ENCODE peak calls at places on chromosomes 1 and 21, in five cellular contexts. F, L, G, Q and T are unnamed samples.
A peak's percentile ranks its signal among the peaks of the same experiment; 100 is the strongest.

GRCh38 chr21:44989538-44989888 is 49.7 kb downstream of the SLX9 start:
- DNase-seq in F (no peak), L (no peak), G (peak; percentile 63), Q (no peak), T (peak; percentile 45)

GRCh38 chr1:169326644-169327316 is 40.8 kb downstream of the NME7 start:
- DNase-seq in F (no peak), L (no peak), G (peak; percentile 59), Q (no peak), T (no peak)

GRCh38 chr1:26404641-26405040 is 6.0 kb upstream of the LIN28A start:
- DNase-seq in F (no peak), L (no peak), G (peak; percentile 31), Q (no peak), T (no peak)

GRCh38 chr1:174659823-174660222 is 212.1 kb downstream of the GPR52 start:
- DNase-seq in F (no peak), L (no peak), G (peak; percentile 61), Q (no peak), T (no peak)

GRCh38 chr1:193079187-193079586 is 19.8 kb downstream of the RO60 start:
- DNase-seq in F (no peak), L (peak; percentile 20), G (no peak), Q (no peak), T (no peak)

GRCh38 chr1:228400692-228401454 is 5.8 kb downstream of the TRIM11 start:
- DNase-seq in F (no peak), L (no peak), G (no peak), Q (no peak), T (no peak)

GRCh38 chr1:30923597-30923996 is 15.0 kb upstream of the SDC3 start:
- DNase-seq in F (no peak), L (no peak), G (no peak), Q (no peak), T (no peak)

GRCh38 chr1:227335587-227336020 is 17.3 kb upstream of the CDC42BPA start:
- DNase-seq in F (no peak), L (no peak), G (no peak), Q (no peak), T (no peak)

GRCh38 chr1:109425391-109425790 is 857 bp downstream of the PSMA5 start:
- DNase-seq in F (no peak), L (peak; percentile 6), G (peak; percentile 38), Q (no peak), T (no peak)

GRCh38 chr1:51305371-51305823 is 25.0 kb downstream of the TTC39A start:
- DNase-seq in F (peak; percentile 53), L (peak; percentile 40), G (no peak), Q (no peak), T (no peak)

GRCh38 chr1:185338719-185339622 is 21.9 kb upstream of the IVNS1ABP start:
- DNase-seq in F (no peak), L (no peak), G (no peak), Q (no peak), T (peak; percentile 64)

GRCh38 chr1:94282143-94282711 is 44.8 kb upstream of the ARHGAP29 start:
- DNase-seq in F (no peak), L (no peak), G (no peak), Q (no peak), T (no peak)

GRCh38 chr1:51690285-51690961 is 73.5 kb downstream of the OSBPL9 start:
- DNase-seq in F (peak; percentile 62), L (no peak), G (peak; percentile 92), Q (no peak), T (no peak)

GRCh38 chr1:185934476-185935189 is 200.4 kb downstream of the HMCN1 start:
- DNase-seq in F (no peak), L (no peak), G (peak; percentile 79), Q (no peak), T (no peak)

GRCh38 chr21:16302851-16303282 is 573.1 kb downstream of the USP25 start:
- DNase-seq in F (peak; percentile 14), L (no peak), G (peak; percentile 12), Q (no peak), T (no peak)

GRCh38 chr1:54170961-54171460 is 18.2 kb upstream of the CDCP2 start:
- DNase-seq in F (no peak), L (no peak), G (no peak), Q (no peak), T (no peak)

GRCh38 chr1:37739222-37739621 is 25.7 kb downstream of the EPHA10 start:
- DNase-seq in F (peak; percentile 59), L (no peak), G (no peak), Q (no peak), T (no peak)

GRCh38 chr1:56255516-56256181 is 323.7 kb downstream of the PLPP3 start:
- DNase-seq in F (peak; percentile 44), L (no peak), G (peak; percentile 69), Q (no peak), T (peak; percentile 54)

GRCh38 chr1:39540504-39541031 is 36.0 kb downstream of the PABPC4 start:
- DNase-seq in F (no peak), L (no peak), G (peak; percentile 77), Q (no peak), T (peak; percentile 85)

GRCh38 chr1:12057382-12057781 is 5.7 kb upstream of the TNFRSF8 start:
- DNase-seq in F (no peak), L (no peak), G (peak; percentile 23), Q (no peak), T (no peak)

GRCh38 chr1:94160811-94161210 is 39.9 kb upstream of the ABCA4 start:
- DNase-seq in F (peak; percentile 11), L (peak; percentile 86), G (peak; percentile 86), Q (no peak), T (no peak)

GRCh38 chr1:159916240-159917051 is 8.9 kb downstream of the TAGLN2 start:
- DNase-seq in F (peak; percentile 80), L (peak; percentile 100), G (peak; percentile 91), Q (no peak), T (no peak)

GRCh38 chr21:28928578-28929124 is 64.0 kb downstream of the LTN1 start:
- DNase-seq in F (no peak), L (no peak), G (no peak), Q (no peak), T (no peak)

GRCh38 chr1:228045405-228045804 is 37.1 kb upstream of the ARF1 start:
- DNase-seq in F (no peak), L (no peak), G (no peak), Q (no peak), T (no peak)

GRCh38 chr1:38037481-38037939 is 9.1 kb downstream of the POU3F1 start:
- DNase-seq in F (no peak), L (no peak), G (no peak), Q (no peak), T (no peak)

GRCh38 chr1:48917901-48918603 is 141.4 kb upstream of the BEND5 start:
- DNase-seq in F (peak; percentile 42), L (peak; percentile 13), G (no peak), Q (no peak), T (peak; percentile 41)

GRCh38 chr1:179166663-179167417 is 62.6 kb downstream of the ABL2 start:
- DNase-seq in F (no peak), L (no peak), G (peak; percentile 51), Q (no peak), T (no peak)

GRCh38 chr1:199859525-199859924 is 168.0 kb upstream of the NR5A2 start:
- DNase-seq in F (no peak), L (peak; percentile 19), G (peak; percentile 80), Q (no peak), T (no peak)

GRCh38 chr1:198497326-198498220 is 42.9 kb downstream of the ATP6V1G3 start:
- DNase-seq in F (no peak), L (no peak), G (peak; percentile 80), Q (no peak), T (no peak)

GRCh38 chr1:21623411-21623961 is 45.7 kb downstream of the RAP1GAP start:
- DNase-seq in F (peak; percentile 82), L (no peak), G (no peak), Q (peak; percentile 77), T (peak; percentile 92)

GRCh38 chr1:164703415-164703814 is 144.4 kb downstream of the PBX1 start:
- DNase-seq in F (no peak), L (no peak), G (no peak), Q (no peak), T (no peak)

GRCh38 chr1:156912861-156913808 is 7.3 kb upstream of the LRRC71 start:
- DNase-seq in F (peak; percentile 50), L (peak; percentile 47), G (no peak), Q (no peak), T (peak; percentile 68)

GRCh38 chr1:98668733-98669132 is 7.2 kb downstream of the SNX7 start:
- DNase-seq in F (no peak), L (no peak), G (no peak), Q (no peak), T (no peak)

GRCh38 chr1:239547987-239548386 is 161.6 kb downstream of the CHRM3 start:
- DNase-seq in F (no peak), L (no peak), G (no peak), Q (no peak), T (no peak)
- H3K27ac ChIP-seq in F (no peak overlapping the region), L (no peak overlapping the region), G (no peak overlapping the region), Q (no peak overlapping the region), T (no peak overlapping the region)

DNA sequence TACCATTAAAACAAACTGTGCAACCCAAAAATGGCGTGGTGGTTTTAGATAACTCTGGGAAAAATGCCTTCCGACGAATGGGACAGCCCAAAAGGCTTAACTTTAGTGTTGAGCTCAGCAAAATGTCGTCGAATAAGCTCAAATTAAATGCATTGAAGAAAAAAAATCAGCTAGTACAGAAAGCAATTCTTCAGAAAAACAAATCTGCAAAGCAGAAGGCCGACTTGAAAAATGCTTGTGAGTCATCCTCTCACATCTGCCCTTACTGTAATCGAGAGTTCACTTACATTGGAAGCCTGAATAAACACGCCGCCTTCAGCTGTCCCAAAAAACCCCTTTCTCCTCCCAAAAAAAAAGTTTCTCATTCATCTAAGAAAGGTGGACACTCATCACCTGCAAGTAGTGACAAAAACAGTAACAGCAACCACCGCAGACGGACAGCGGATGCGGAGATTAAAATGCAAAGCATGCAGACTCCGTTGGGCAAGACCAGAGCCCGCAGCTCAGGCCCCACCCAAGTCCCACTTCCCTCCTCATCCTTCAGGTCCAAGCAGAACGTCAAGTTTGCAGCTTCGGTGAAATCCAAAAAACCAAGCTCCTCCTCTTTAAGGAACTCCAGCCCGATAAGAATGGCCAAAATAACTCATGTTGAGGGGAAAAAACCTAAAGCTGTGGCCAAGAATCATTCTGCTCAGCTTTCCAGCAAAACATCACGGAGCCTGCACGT is 82.1 kb downstream of the PRDM2 start:
- DNase-seq in F (no peak), L (no peak), G (peak; percentile 86), Q (no peak), T (no peak)
- H3K4me3 ChIP-seq in F (no peak overlapping the region), L (no peak overlapping the region), G (no peak overlapping the region), Q (no peak overlapping the region), T (peak overlapping the region; percentile 32)

GRCh38 chr1:5430911-5431310 is 561.3 kb downstream of the NPHP4 start:
- DNase-seq in F (peak; percentile 24), L (no peak), G (no peak), Q (no peak), T (no peak)

GRCh38 chr1:5428391-5428790 is 563.8 kb downstream of the NPHP4 start:
- DNase-seq in F (no peak), L (no peak), G (no peak), Q (no peak), T (no peak)

GRCh38 chr1:5430136-5430535 is 562.1 kb downstream of the NPHP4 start:
- DNase-seq in F (no peak), L (peak; percentile 11), G (no peak), Q (no peak), T (no peak)

GRCh38 chr1:5436808-5437207 is 555.4 kb downstream of the NPHP4 start:
- DNase-seq in F (no peak), L (no peak), G (no peak), Q (no peak), T (no peak)

GRCh38 chr1:5432436-5432835 is 559.8 kb downstream of the NPHP4 start:
- DNase-seq in F (no peak), L (no peak), G (no peak), Q (no peak), T (no peak)
- H3K4me1 ChIP-seq in F (no peaks in the 10 kb centered on the region), L (no peaks in the 10 kb centered on the region), G (no peaks in the 10 kb centered on the region), Q (no peaks in the 10 kb centered on the region), T (no peaks in the 10 kb centered on the region)

GRCh38 chr1:150365945-150366344 is 2.0 kb downstream of the RPRD2 start:
- DNase-seq in F (no peak), L (no peak), G (peak; percentile 23), Q (no peak), T (no peak)
- H3K27ac ChIP-seq in F (peak overlapping the region; percentile 95), L (no peak overlapping the region), G (peak overlapping the region; percentile 98), Q (peak overlapping the region; percentile 87), T (peak overlapping the region; percentile 99)